ENCODE peak calls at places on chromosomes 13 and 19, in eight cellular contexts. One of them, this sample, is unnamed.

GRCh38 chr13:25865391-25865790 is 186.4 kb downstream of the SHISA2 start:
- DNase-seq in WTC11: no peak
- DNase-seq in A172: no peak
- DNase-seq in esophagus squamous epithelium: no peak
- DNase-seq in T-helper 17 cell: no peak
- DNase-seq in immature natural killer cell: no peak
- DNase-seq in stimulated activated CD4-positive, alpha-beta T cell treated with anti-CD3 and anti-CD28 coated beads, Interleukin-4, amount 100 ng/mL, for 24 hours: no peak
- DNase-seq in occipital lobe: no peak
- DNase-seq in this sample: no peak

GRCh38 chr19:51201712-51202111 is 23.2 kb upstream of the CD33 start:
- DNase-seq in WTC11: no peak
- DNase-seq in A172: no peak
- DNase-seq in esophagus squamous epithelium: no peak
- DNase-seq in T-helper 17 cell: no peak
- DNase-seq in immature natural killer cell: no peak
- DNase-seq in stimulated activated CD4-positive, alpha-beta T cell treated with anti-CD3 and anti-CD28 coated beads, Interleukin-4, amount 100 ng/mL, for 24 hours: no peak
- DNase-seq in occipital lobe: no peak
- DNase-seq in this sample: no peak

GRCh38 chr19:5623397-5624153 is 692 bp downstream of the SAFB start:
- DNase-seq in WTC11: no peak
- DNase-seq in A172: no peak
- DNase-seq in esophagus squamous epithelium: no peak
- DNase-seq in T-helper 17 cell: no peak
- DNase-seq in immature natural killer cell: no peak
- DNase-seq in stimulated activated CD4-positive, alpha-beta T cell treated with anti-CD3 and anti-CD28 coated beads, Interleukin-4, amount 100 ng/mL, for 24 hours: peak
- DNase-seq in occipital lobe: no peak
- DNase-seq in this sample: no peak

GRCh38 chr13:41458939-41459753 is 1.8 kb downstream of the RGCC start:
- DNase-seq in WTC11: peak
- DNase-seq in A172: peak
- DNase-seq in esophagus squamous epithelium: peak
- DNase-seq in T-helper 17 cell: peak
- DNase-seq in immature natural killer cell: peak
- DNase-seq in stimulated activated CD4-positive, alpha-beta T cell treated with anti-CD3 and anti-CD28 coated beads, Interleukin-4, amount 100 ng/mL, for 24 hours: peak
- DNase-seq in occipital lobe: no peak
- DNase-seq in this sample: peak

GRCh38 chr19:36986131-36986530 is 70.0 kb downstream of the ZNF568 start:
- DNase-seq in WTC11: no peak
- DNase-seq in A172: no peak
- DNase-seq in esophagus squamous epithelium: no peak
- DNase-seq in T-helper 17 cell: no peak
- DNase-seq in immature natural killer cell: no peak
- DNase-seq in stimulated activated CD4-positive, alpha-beta T cell treated with anti-CD3 and anti-CD28 coated beads, Interleukin-4, amount 100 ng/mL, for 24 hours: no peak
- DNase-seq in occipital lobe: no peak
- DNase-seq in this sample: no peak

GRCh38 chr13:114019367-114019766 is 45.5 kb upstream of the C13orf46 start:
- DNase-seq in WTC11: peak
- DNase-seq in A172: peak
- DNase-seq in esophagus squamous epithelium: no peak
- DNase-seq in T-helper 17 cell: peak
- DNase-seq in immature natural killer cell: peak
- DNase-seq in stimulated activated CD4-positive, alpha-beta T cell treated with anti-CD3 and anti-CD28 coated beads, Interleukin-4, amount 100 ng/mL, for 24 hours: peak
- DNase-seq in occipital lobe: no peak
- DNase-seq in this sample: no peak

GRCh38 chr13:34044041-34044440 is 226.1 kb downstream of the RFC3 start:
- DNase-seq in WTC11: no peak
- DNase-seq in A172: peak
- DNase-seq in esophagus squamous epithelium: no peak
- DNase-seq in T-helper 17 cell: no peak
- DNase-seq in immature natural killer cell: no peak
- DNase-seq in stimulated activated CD4-positive, alpha-beta T cell treated with anti-CD3 and anti-CD28 coated beads, Interleukin-4, amount 100 ng/mL, for 24 hours: no peak
- DNase-seq in occipital lobe: no peak
- DNase-seq in this sample: no peak

GRCh38 chr13:110677731-110678545 is 28.0 kb downstream of the CARS2 start:
- DNase-seq in WTC11: no peak
- DNase-seq in A172: peak
- DNase-seq in esophagus squamous epithelium: no peak
- DNase-seq in T-helper 17 cell: no peak
- DNase-seq in immature natural killer cell: peak
- DNase-seq in stimulated activated CD4-positive, alpha-beta T cell treated with anti-CD3 and anti-CD28 coated beads, Interleukin-4, amount 100 ng/mL, for 24 hours: peak
- DNase-seq in occipital lobe: no peak
- DNase-seq in this sample: no peak

GRCh38 chr19:34228347-34228746 is 26.0 kb upstream of the GARRE1 start:
- DNase-seq in WTC11: no peak
- DNase-seq in A172: no peak
- DNase-seq in esophagus squamous epithelium: no peak
- DNase-seq in T-helper 17 cell: no peak
- DNase-seq in immature natural killer cell: no peak
- DNase-seq in stimulated activated CD4-positive, alpha-beta T cell treated with anti-CD3 and anti-CD28 coated beads, Interleukin-4, amount 100 ng/mL, for 24 hours: no peak
- DNase-seq in occipital lobe: no peak
- DNase-seq in this sample: no peak

GRCh38 chr13:24274452-24274971 is 34.9 kb upstream of the C1QTNF9 start:
- DNase-seq in WTC11: no peak
- DNase-seq in A172: no peak
- DNase-seq in esophagus squamous epithelium: no peak
- DNase-seq in T-helper 17 cell: peak
- DNase-seq in immature natural killer cell: peak
- DNase-seq in stimulated activated CD4-positive, alpha-beta T cell treated with anti-CD3 and anti-CD28 coated beads, Interleukin-4, amount 100 ng/mL, for 24 hours: peak
- DNase-seq in occipital lobe: no peak
- DNase-seq in this sample: peak

GRCh38 chr19:16180611-16181010 is 4.6 kb upstream of the FAM32A start:
- DNase-seq in WTC11: no peak
- DNase-seq in A172: peak
- DNase-seq in esophagus squamous epithelium: no peak
- DNase-seq in T-helper 17 cell: no peak
- DNase-seq in immature natural killer cell: no peak
- DNase-seq in stimulated activated CD4-positive, alpha-beta T cell treated with anti-CD3 and anti-CD28 coated beads, Interleukin-4, amount 100 ng/mL, for 24 hours: no peak
- DNase-seq in occipital lobe: no peak
- DNase-seq in this sample: no peak

GRCh38 chr19:11088508-11089253 is 582 bp upstream of the LDLR start:
- DNase-seq in WTC11: no peak
- DNase-seq in A172: peak
- DNase-seq in esophagus squamous epithelium: no peak
- DNase-seq in T-helper 17 cell: no peak
- DNase-seq in immature natural killer cell: no peak
- DNase-seq in stimulated activated CD4-positive, alpha-beta T cell treated with anti-CD3 and anti-CD28 coated beads, Interleukin-4, amount 100 ng/mL, for 24 hours: no peak
- DNase-seq in occipital lobe: no peak
- DNase-seq in this sample: peak

GRCh38 chr19:4103073-4103418 is 20.9 kb downstream of the MAP2K2 start:
- DNase-seq in WTC11: no peak
- DNase-seq in A172: peak
- DNase-seq in esophagus squamous epithelium: no peak
- DNase-seq in T-helper 17 cell: no peak
- DNase-seq in immature natural killer cell: no peak
- DNase-seq in stimulated activated CD4-positive, alpha-beta T cell treated with anti-CD3 and anti-CD28 coated beads, Interleukin-4, amount 100 ng/mL, for 24 hours: no peak
- DNase-seq in occipital lobe: no peak
- DNase-seq in this sample: no peak

GRCh38 chr19:2375341-2376121 is 15.5 kb downstream of the TMPRSS9 start:
- DNase-seq in WTC11: no peak
- DNase-seq in A172: no peak
- DNase-seq in esophagus squamous epithelium: no peak
- DNase-seq in T-helper 17 cell: no peak
- DNase-seq in immature natural killer cell: no peak
- DNase-seq in stimulated activated CD4-positive, alpha-beta T cell treated with anti-CD3 and anti-CD28 coated beads, Interleukin-4, amount 100 ng/mL, for 24 hours: no peak
- DNase-seq in occipital lobe: no peak
- DNase-seq in this sample: no peak

GRCh38 chr19:38718747-38719543 is 25.3 kb downstream of the CAPN12 start:
- DNase-seq in WTC11: peak
- DNase-seq in A172: peak
- DNase-seq in esophagus squamous epithelium: no peak
- DNase-seq in T-helper 17 cell: no peak
- DNase-seq in immature natural killer cell: no peak
- DNase-seq in stimulated activated CD4-positive, alpha-beta T cell treated with anti-CD3 and anti-CD28 coated beads, Interleukin-4, amount 100 ng/mL, for 24 hours: no peak
- DNase-seq in occipital lobe: peak
- DNase-seq in this sample: no peak

GRCh38 chr13:35714588-35714987 is 238.1 kb upstream of the MAB21L1 start:
- DNase-seq in WTC11: no peak
- DNase-seq in A172: no peak
- DNase-seq in esophagus squamous epithelium: no peak
- DNase-seq in T-helper 17 cell: no peak
- DNase-seq in immature natural killer cell: no peak
- DNase-seq in stimulated activated CD4-positive, alpha-beta T cell treated with anti-CD3 and anti-CD28 coated beads, Interleukin-4, amount 100 ng/mL, for 24 hours: no peak
- DNase-seq in occipital lobe: no peak
- DNase-seq in this sample: peak

GRCh38 chr13:107375701-107376350 is 807.9 kb upstream of the ARGLU1 start:
- DNase-seq in WTC11: no peak
- DNase-seq in A172: no peak
- DNase-seq in esophagus squamous epithelium: no peak
- DNase-seq in T-helper 17 cell: no peak
- DNase-seq in immature natural killer cell: no peak
- DNase-seq in stimulated activated CD4-positive, alpha-beta T cell treated with anti-CD3 and anti-CD28 coated beads, Interleukin-4, amount 100 ng/mL, for 24 hours: no peak
- DNase-seq in occipital lobe: no peak
- DNase-seq in this sample: peak

This sample was measured in retina.